ENCODE peak calls at places on chromosome 20, in five cellular contexts. U is neuronal stem cell, G is H9, A is mesenchymal stem cell, I is H1. D is an unnamed sample.
A peak's percentile ranks its signal among the peaks of the same experiment; 100 is the strongest.

GRCh38 chr20:51799586-51799985 is 2.7 kb downstream of the SALL4 start:
- DNase-seq in U (peak; percentile 31), G (no peak), A (no peak), I (no peak), D (no peak)

GRCh38 chr20:36465109-36466080 is 75.9 kb upstream of the MYL9 start:
- DNase-seq in U (no peak), G (peak; percentile 64), A (peak; percentile 87), I (no peak), D (peak; percentile 90)

GRCh38 chr20:54152227-54153040 is 21.4 kb downstream of the CYP24A1 start:
- DNase-seq in U (no peak), G (no peak), A (no peak), I (no peak), D (no peak)

GRCh38 chr20:2874456-2874855 is 1.2 kb downstream of the PTPRA start:
- DNase-seq in U (no peak), G (no peak), A (peak; percentile 31), I (no peak), D (no peak)

GRCh38 chr20:47257256-47257655 is 99.2 kb downstream of the ZMYND8 start:
- DNase-seq in U (no peak), G (no peak), A (no peak), I (no peak), D (no peak)

GRCh38 chr20:47785321-47785899 is at the start of gene SULF2:
- DNase-seq in U (peak; percentile 35), G (no peak), A (peak; percentile 18), I (no peak), D (no peak)

GRCh38 chr20:48294196-48294595 is 508.9 kb upstream of the SULF2 start:
- DNase-seq in U (no peak), G (no peak), A (no peak), I (no peak), D (no peak)

GRCh38 chr20:35773154-35773751 is 1.4 kb downstream of the PHF20 start:
- DNase-seq in U (no peak), G (no peak), A (peak; percentile 73), I (no peak), D (peak; percentile 93)

GRCh38 chr20:48932375-48932941 is 10.9 kb downstream of the ARFGEF2 start:
- DNase-seq in U (no peak), G (no peak), A (peak; percentile 43), I (no peak), D (no peak)

GRCh38 chr20:1820137-1821074 is 74.8 kb upstream of the SIRPA start:
- DNase-seq in U (no peak), G (no peak), A (peak; percentile 74), I (no peak), D (peak; percentile 26)

GRCh38 chr20:63445075-63445734 is 27.2 kb downstream of the KCNQ2 start:
- DNase-seq in U (no peak), G (no peak), A (no peak), I (no peak), D (no peak)

GRCh38 chr20:2470051-2470431 is 548 bp downstream of the SNRPB start:
- DNase-seq in U (peak; percentile 3), G (no peak), A (peak; percentile 75), I (no peak), D (peak; percentile 42)

DNA sequence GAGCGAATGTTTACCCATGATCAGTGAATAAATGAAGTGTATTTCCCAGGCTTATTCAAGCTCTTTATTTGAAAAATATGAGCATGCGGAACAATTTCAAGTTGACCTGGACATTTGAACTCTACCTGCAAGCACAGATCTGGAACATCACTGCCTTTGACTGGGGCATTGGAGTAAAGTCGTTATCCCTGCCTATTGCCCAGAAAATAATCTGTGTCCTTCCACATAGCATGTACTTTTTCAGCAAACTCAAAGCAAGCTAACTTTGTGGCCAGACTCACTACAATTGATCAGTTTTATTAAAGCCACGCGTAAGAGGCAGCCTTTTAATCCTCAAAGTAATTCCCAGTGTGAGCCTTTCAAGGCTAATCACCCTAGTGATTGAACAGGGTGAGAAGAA is 73.4 kb upstream of the PAK5 start:
- DNase-seq in U (no peak), G (no peak), A (no peak), I (no peak), D (no peak)
- H2BK12ac ChIP-seq in U (no peak overlapping the region), G (no peak overlapping the region), A (no peak overlapping the region), I (no peak overlapping the region), D (no peak overlapping the region)

DNA sequence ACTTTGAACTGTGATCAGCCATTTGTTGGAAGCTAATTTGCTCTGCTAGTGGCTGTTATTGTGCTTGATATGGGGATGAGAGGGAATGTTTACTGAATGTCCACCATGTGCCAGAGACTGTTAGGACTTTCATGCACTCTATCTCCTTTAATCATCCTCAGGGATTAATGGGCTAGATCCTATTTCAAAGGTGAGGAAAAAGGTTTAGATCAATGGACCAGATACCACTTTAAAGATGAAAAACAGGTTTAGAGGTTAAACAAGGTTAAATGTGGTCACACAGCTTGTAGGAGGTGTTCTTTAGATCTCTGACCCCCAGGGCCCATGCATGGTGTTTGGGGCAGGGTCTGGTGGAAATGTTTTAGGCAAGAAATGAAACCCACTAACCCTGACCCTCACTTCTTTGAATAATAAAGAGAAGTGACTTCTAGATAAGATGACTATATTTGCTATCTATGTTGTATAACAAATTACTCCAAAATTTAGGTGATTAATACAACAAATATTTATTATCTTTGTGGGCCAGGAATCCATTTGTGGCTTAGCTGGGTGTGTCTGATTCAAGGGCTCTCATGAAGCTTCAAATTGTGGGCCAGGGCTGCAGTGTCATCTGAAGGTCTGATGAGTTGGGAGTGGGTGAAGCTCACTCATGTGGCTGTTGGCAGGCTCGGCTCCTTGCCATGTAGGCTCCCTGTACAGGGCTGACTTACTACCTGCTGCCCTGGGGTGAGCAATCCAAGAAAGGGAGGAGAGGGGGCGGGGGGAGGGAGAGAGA is 127.8 kb upstream of the FOXA2 start:
- DNase-seq in U (no peak), G (no peak), A (no peak), I (no peak), D (no peak)
- H3K4me1 ChIP-seq in U (no peaks in the 10 kb centered on the region), G (no peaks in the 10 kb centered on the region), A (peaks cover 1% of the 10 kb centered on the region), I (no peaks in the 10 kb centered on the region), D (no peaks in the 10 kb centered on the region)

DNA sequence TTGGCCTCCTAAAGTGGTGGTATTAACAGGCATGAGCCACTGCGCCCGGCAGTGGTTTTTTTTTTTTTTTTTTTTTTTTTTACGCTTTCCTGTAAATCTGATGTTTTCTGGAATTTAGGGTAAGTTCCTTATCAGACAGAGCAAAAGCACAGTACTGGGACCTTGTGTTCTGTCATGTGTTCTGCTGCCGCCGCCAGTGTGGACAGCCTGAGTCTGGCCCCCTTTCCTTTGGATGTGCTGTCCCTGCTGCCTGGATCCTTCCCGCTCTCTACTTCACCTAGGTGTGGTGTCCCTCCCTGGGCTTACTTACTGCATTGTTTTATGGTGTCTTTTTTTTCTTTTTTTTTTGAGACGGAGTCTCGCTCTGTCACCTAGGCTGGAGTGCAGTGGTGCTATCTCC is 11.7 kb downstream of the DNMT3B start:
- DNase-seq in U (no peak), G (no peak), A (no peak), I (no peak), D (no peak)
- H2BK12ac ChIP-seq in U (no peak overlapping the region), G (no peak overlapping the region), A (no peak overlapping the region), I (no peak overlapping the region), D (no peak overlapping the region)

GRCh38 chr20:32436142-32436861 is 78.2 kb downstream of the ASXL1 start:
- DNase-seq in U (no peak), G (no peak), A (no peak), I (no peak), D (no peak)

GRCh38 chr20:32439132-32439829 is 81.2 kb downstream of the ASXL1 start:
- DNase-seq in U (no peak), G (no peak), A (peak; percentile 79), I (no peak), D (no peak)

GRCh38 chr20:32438331-32438858 is 80.3 kb downstream of the ASXL1 start:
- DNase-seq in U (no peak), G (no peak), A (no peak), I (no peak), D (no peak)

GRCh38 chr20:32436968-32437367 is 78.8 kb downstream of the ASXL1 start:
- DNase-seq in U (no peak), G (no peak), A (no peak), I (no peak), D (no peak)

GRCh38 chr20:32437391-32438074 is 79.4 kb downstream of the ASXL1 start:
- DNase-seq in U (no peak), G (no peak), A (no peak), I (no peak), D (peak; percentile 19)
- H3K4me1 ChIP-seq in U (no peaks in the 10 kb centered on the region), G (no peaks in the 10 kb centered on the region), A (peaks cover 2% of the 10 kb centered on the region), I (peaks cover 3% of the 10 kb centered on the region), D (peaks cover 7% of the 10 kb centered on the region)

GRCh38 chr20:14677455-14677854 is 340.0 kb upstream of the FLRT3 start:
- DNase-seq in U (no peak), G (no peak), A (no peak), I (no peak), D (no peak)
- H2BK12ac ChIP-seq in U (no peak overlapping the region), G (no peak overlapping the region), A (no peak overlapping the region), I (no peak overlapping the region), D (no peak overlapping the region)

GRCh38 chr20:17593902-17594301 is 24.0 kb downstream of the DSTN start:
- DNase-seq in U (no peak), G (no peak), A (no peak), I (no peak), D (no peak)
- H3K4me1 ChIP-seq in U (no peaks in the 10 kb centered on the region), G (peaks cover 9% of the 10 kb centered on the region), A (peaks cover 3% of the 10 kb centered on the region), I (peaks cover 13% of the 10 kb centered on the region), D (peaks cover 16% of the 10 kb centered on the region)

DNA sequence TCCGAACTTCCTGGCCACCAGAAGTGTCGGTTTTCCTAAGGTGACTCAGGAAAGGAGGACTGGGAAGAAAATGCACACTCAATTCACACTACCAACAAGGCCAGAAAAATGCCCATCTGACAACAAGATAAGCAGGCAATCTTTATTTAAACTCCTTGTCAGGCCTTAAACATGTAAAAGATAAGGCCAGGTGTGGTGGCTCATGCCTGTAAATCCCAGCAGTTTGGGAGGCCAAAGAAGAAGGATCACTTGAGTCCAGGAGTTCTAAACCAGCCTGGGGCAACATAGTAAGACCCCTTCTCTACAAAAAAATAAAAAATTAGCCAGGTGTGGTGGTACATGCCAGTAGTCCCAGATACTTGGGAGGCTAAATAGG is 7.6 kb upstream of the ID1 start:
- DNase-seq in U (no peak), G (no peak), A (no peak), I (no peak), D (peak; percentile 67)
- H2BK12ac ChIP-seq in U (no peak overlapping the region), G (no peak overlapping the region), A (no peak overlapping the region), I (peak overlapping the region; percentile 86), D (peak overlapping the region; percentile 97)

DNA sequence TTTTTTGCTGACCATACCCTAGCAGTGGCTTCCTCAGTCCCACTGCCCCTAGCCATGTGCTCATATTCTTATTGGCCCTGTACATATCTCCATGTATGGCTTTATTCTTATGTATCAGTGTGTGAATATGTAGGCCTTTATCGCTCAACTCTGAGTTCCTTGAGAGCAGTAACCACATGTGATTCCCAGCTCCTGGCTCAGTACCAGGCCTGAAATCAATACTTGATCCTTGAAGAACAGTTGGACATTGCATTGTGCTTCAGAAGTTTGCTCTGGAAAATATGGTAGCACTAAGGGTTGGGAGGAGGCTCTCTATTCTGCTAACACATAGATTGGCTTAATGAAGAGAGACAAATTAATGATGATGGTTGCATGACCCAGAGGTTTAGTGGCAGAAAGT is 118.8 kb upstream of the FERMT1 start:
- DNase-seq in U (no peak), G (no peak), A (no peak), I (no peak), D (no peak)
- H3K4me1 ChIP-seq in U (no peaks in the 10 kb centered on the region), G (no peaks in the 10 kb centered on the region), A (no peaks in the 10 kb centered on the region), I (no peaks in the 10 kb centered on the region), D (no peaks in the 10 kb centered on the region)

GRCh38 chr20:24734139-24734538 is 214.9 kb upstream of the CST7 start:
- DNase-seq in U (no peak), G (no peak), A (no peak), I (no peak), D (no peak)
- H2BK12ac ChIP-seq in U (no peak overlapping the region), G (no peak overlapping the region), A (no peak overlapping the region), I (no peak overlapping the region), D (no peak overlapping the region)